ENCODE peak calls at places on chromosomes 4 and X, in seven cellular contexts. One of them, this sample, is unnamed.
A peak's percentile ranks its signal among the peaks of the same experiment; 100 is the strongest.

GRCh38 chr4:2295535-2296442 is 33.9 kb upstream of the MXD4 start:
- DNase-seq in endothelial cell: no peak
- DNase-seq in A549: no peak
- DNase-seq in kidney epithelial cell: no peak
- DNase-seq in fibroblast of lung: no peak
- DNase-seq in fibroblast of mammary gland: no peak
- DNase-seq in OCI-LY7: no peak
- DNase-seq in this sample: no peak

GRCh38 chrX:80751456-80751855 is 58.2 kb downstream of the BRWD3 start:
- DNase-seq in endothelial cell: no peak
- DNase-seq in A549: no peak
- DNase-seq in kidney epithelial cell: no peak
- DNase-seq in fibroblast of lung: no peak
- DNase-seq in fibroblast of mammary gland: no peak
- DNase-seq in OCI-LY7: no peak
- DNase-seq in this sample: no peak

GRCh38 chr4:116361782-116362181 is 723.6 kb downstream of the TRAM1L1 start:
- DNase-seq in endothelial cell: no peak
- DNase-seq in A549: no peak
- DNase-seq in kidney epithelial cell: no peak
- DNase-seq in fibroblast of lung: no peak
- DNase-seq in fibroblast of mammary gland: no peak
- DNase-seq in OCI-LY7: no peak
- DNase-seq in this sample: no peak

GRCh38 chr4:6499241-6499605 is 26.8 kb upstream of the PPP2R2C start:
- DNase-seq in endothelial cell: no peak
- DNase-seq in A549: no peak
- DNase-seq in kidney epithelial cell: no peak
- DNase-seq in fibroblast of lung: no peak
- DNase-seq in fibroblast of mammary gland: no peak
- DNase-seq in OCI-LY7: no peak
- DNase-seq in this sample: no peak

GRCh38 chr4:1192091-1192492 is 19.7 kb upstream of the SPON2 start:
- DNase-seq in endothelial cell: no peak
- DNase-seq in A549: peak; percentile 80
- DNase-seq in kidney epithelial cell: peak; percentile 89
- DNase-seq in fibroblast of lung: peak; percentile 98
- DNase-seq in fibroblast of mammary gland: peak; percentile 99
- DNase-seq in OCI-LY7: no peak
- DNase-seq in this sample: peak; percentile 44

GRCh38 chr4:141668200-141668599 is 31.8 kb downstream of the IL15 start:
- DNase-seq in endothelial cell: no peak
- DNase-seq in A549: no peak
- DNase-seq in kidney epithelial cell: no peak
- DNase-seq in fibroblast of lung: no peak
- DNase-seq in fibroblast of mammary gland: peak; percentile 22
- DNase-seq in OCI-LY7: no peak
- DNase-seq in this sample: no peak

GRCh38 chrX:13412208-13412600 is 92.4 kb upstream of the ATXN3L start:
- DNase-seq in endothelial cell: no peak
- DNase-seq in A549: no peak
- DNase-seq in kidney epithelial cell: no peak
- DNase-seq in fibroblast of lung: no peak
- DNase-seq in fibroblast of mammary gland: no peak
- DNase-seq in OCI-LY7: no peak
- DNase-seq in this sample: no peak

GRCh38 chrX:137882960-137883359 is 317.0 kb downstream of the ZIC3 start:
- DNase-seq in endothelial cell: no peak
- DNase-seq in A549: no peak
- DNase-seq in kidney epithelial cell: no peak
- DNase-seq in fibroblast of lung: no peak
- DNase-seq in fibroblast of mammary gland: no peak
- DNase-seq in OCI-LY7: no peak
- DNase-seq in this sample: no peak

GRCh38 chrX:14095702-14096101 is 66.0 kb upstream of the GEMIN8 start:
- DNase-seq in endothelial cell: peak; percentile 33
- DNase-seq in A549: no peak
- DNase-seq in kidney epithelial cell: peak; percentile 7
- DNase-seq in fibroblast of lung: peak; percentile 57
- DNase-seq in fibroblast of mammary gland: peak; percentile 69
- DNase-seq in OCI-LY7: peak; percentile 62
- DNase-seq in this sample: no peak

GRCh38 chr4:113288691-113289090 is 239.2 kb downstream of the ANK2 start:
- DNase-seq in endothelial cell: no peak
- DNase-seq in A549: no peak
- DNase-seq in kidney epithelial cell: no peak
- DNase-seq in fibroblast of lung: peak; percentile 14
- DNase-seq in fibroblast of mammary gland: no peak
- DNase-seq in OCI-LY7: no peak
- DNase-seq in this sample: no peak

DNA sequence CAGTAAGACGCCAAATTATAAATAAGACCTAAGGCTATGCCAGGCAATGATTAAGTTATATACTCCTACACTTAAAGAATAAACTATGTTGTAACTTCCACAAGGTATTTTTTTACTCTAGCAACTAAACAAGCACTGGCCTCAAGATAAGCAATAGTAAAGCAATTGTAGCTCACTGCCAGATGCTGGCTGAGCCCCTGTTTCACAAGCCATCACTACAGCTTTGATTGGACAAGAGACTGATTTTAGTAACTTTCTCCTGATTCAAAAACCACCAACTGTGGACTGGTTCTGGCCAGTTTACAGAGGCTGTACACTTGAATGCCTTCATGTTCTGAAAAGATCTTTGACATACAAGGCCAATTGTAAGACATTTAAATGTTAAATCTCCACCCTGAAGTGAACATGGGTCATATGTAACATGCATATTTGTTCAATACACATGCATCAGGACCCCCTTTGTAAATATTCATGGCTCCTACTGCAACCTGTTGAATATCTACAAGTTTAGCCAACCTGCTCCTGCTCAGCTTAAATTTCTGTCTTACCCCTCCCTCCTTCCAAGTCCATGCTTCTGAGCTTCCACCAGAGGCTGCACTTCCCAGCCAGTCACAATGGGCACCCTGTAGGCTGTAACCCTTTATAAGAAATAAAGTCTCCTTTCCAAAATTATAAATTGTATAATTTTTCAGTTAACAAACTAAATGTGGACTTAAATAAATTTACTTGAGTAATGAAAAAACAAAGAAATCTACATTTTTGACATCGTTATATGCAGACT is 423.6 kb downstream of the ANKRD50 start:
- DNase-seq in endothelial cell: no peak
- DNase-seq in A549: no peak
- DNase-seq in kidney epithelial cell: no peak
- DNase-seq in fibroblast of lung: peak; percentile 3
- DNase-seq in fibroblast of mammary gland: no peak
- DNase-seq in OCI-LY7: no peak
- DNase-seq in this sample: no peak
- TF ChIP-seq CTCF in endothelial cell: no peak
- TF ChIP-seq CTCF in A549: no peak
- TF ChIP-seq CTCF in kidney epithelial cell: no peak
- TF ChIP-seq CTCF in fibroblast of lung: no peak
- TF ChIP-seq CTCF in fibroblast of mammary gland: no peak
- TF ChIP-seq CTCF in OCI-LY7: no peak
- TF ChIP-seq CTCF in this sample: no peak

GRCh38 chrX:51494409-51494808 is 2.0 kb downstream of the NUDT11 start:
- DNase-seq in endothelial cell: no peak
- DNase-seq in A549: no peak
- DNase-seq in kidney epithelial cell: no peak
- DNase-seq in fibroblast of lung: peak; percentile 19
- DNase-seq in fibroblast of mammary gland: peak; percentile 19
- DNase-seq in OCI-LY7: peak; percentile 25
- DNase-seq in this sample: no peak
- TF ChIP-seq CTCF in endothelial cell: no peak
- TF ChIP-seq CTCF in A549: peak; percentile 26
- TF ChIP-seq CTCF in kidney epithelial cell: peak; percentile 11
- TF ChIP-seq CTCF in fibroblast of lung: peak; percentile 19
- TF ChIP-seq CTCF in fibroblast of mammary gland: peak; percentile 36
- TF ChIP-seq CTCF in OCI-LY7: peak; percentile 71
- TF ChIP-seq CTCF in this sample: no peak

GRCh38 chrX:53188763-53189162 is 36.2 kb downstream of the KDM5C start:
- DNase-seq in endothelial cell: no peak
- DNase-seq in A549: no peak
- DNase-seq in kidney epithelial cell: no peak
- DNase-seq in fibroblast of lung: no peak
- DNase-seq in fibroblast of mammary gland: peak; percentile 18
- DNase-seq in OCI-LY7: no peak
- DNase-seq in this sample: no peak

GRCh38 chrX:53186363-53186762 is 38.6 kb downstream of the KDM5C start:
- DNase-seq in endothelial cell: no peak
- DNase-seq in A549: no peak
- DNase-seq in kidney epithelial cell: peak; percentile 69
- DNase-seq in fibroblast of lung: no peak
- DNase-seq in fibroblast of mammary gland: peak; percentile 25
- DNase-seq in OCI-LY7: no peak
- DNase-seq in this sample: no peak

GRCh38 chrX:53194308-53194707 is 30.7 kb downstream of the KDM5C start:
- DNase-seq in endothelial cell: no peak
- DNase-seq in A549: no peak
- DNase-seq in kidney epithelial cell: no peak
- DNase-seq in fibroblast of lung: no peak
- DNase-seq in fibroblast of mammary gland: no peak
- DNase-seq in OCI-LY7: no peak
- DNase-seq in this sample: no peak

GRCh38 chrX:53193093-53193492 is 31.9 kb downstream of the KDM5C start:
- DNase-seq in endothelial cell: no peak
- DNase-seq in A549: no peak
- DNase-seq in kidney epithelial cell: no peak
- DNase-seq in fibroblast of lung: no peak
- DNase-seq in fibroblast of mammary gland: no peak
- DNase-seq in OCI-LY7: no peak
- DNase-seq in this sample: no peak

GRCh38 chrX:53190363-53190960 is 34.5 kb downstream of the KDM5C start:
- DNase-seq in endothelial cell: peak; percentile 9
- DNase-seq in A549: no peak
- DNase-seq in kidney epithelial cell: no peak
- DNase-seq in fibroblast of lung: no peak
- DNase-seq in fibroblast of mammary gland: peak; percentile 11
- DNase-seq in OCI-LY7: peak; percentile 12
- DNase-seq in this sample: no peak
- TF ChIP-seq CTCF in endothelial cell: no peak
- TF ChIP-seq CTCF in A549: peak; percentile 13
- TF ChIP-seq CTCF in kidney epithelial cell: peak; percentile 16
- TF ChIP-seq CTCF in fibroblast of lung: no peak
- TF ChIP-seq CTCF in fibroblast of mammary gland: peak; percentile 29
- TF ChIP-seq CTCF in OCI-LY7: peak; percentile 65
- TF ChIP-seq CTCF in this sample: no peak

DNA sequence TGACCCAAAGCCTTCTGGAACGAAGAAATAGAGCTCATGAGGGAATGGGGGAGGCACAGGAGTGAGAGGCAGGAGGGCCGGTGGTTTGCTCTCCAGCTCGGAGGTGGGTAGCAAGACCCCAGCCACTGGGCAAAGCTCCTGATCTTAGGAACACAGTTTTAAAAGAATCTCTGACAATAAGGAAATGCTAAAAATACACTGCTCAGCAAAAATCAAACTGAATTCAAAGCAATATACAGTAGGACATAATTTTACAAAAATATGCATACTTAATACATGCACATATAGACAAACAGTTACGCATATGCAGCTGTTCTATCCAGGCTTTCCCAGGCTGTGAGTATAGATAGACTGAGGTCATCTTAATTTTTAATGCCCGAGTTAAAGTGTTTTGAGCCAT is 6.8 kb downstream of the GPR50 start:
- DNase-seq in endothelial cell: no peak
- DNase-seq in A549: no peak
- DNase-seq in kidney epithelial cell: no peak
- DNase-seq in fibroblast of lung: no peak
- DNase-seq in fibroblast of mammary gland: no peak
- DNase-seq in OCI-LY7: no peak
- DNase-seq in this sample: no peak
- TF ChIP-seq CTCF in endothelial cell: no peak
- TF ChIP-seq CTCF in A549: no peak
- TF ChIP-seq CTCF in kidney epithelial cell: no peak
- TF ChIP-seq CTCF in fibroblast of lung: no peak
- TF ChIP-seq CTCF in fibroblast of mammary gland: no peak
- TF ChIP-seq CTCF in OCI-LY7: no peak
- TF ChIP-seq CTCF in this sample: no peak

GRCh38 chr4:74768857-74769525 is 25.3 kb downstream of the BTC start:
- DNase-seq in endothelial cell: no peak
- DNase-seq in A549: peak; percentile 5
- DNase-seq in kidney epithelial cell: peak; percentile 37
- DNase-seq in fibroblast of lung: peak; percentile 73
- DNase-seq in fibroblast of mammary gland: peak; percentile 89
- DNase-seq in OCI-LY7: no peak
- DNase-seq in this sample: no peak
- TF ChIP-seq CTCF in endothelial cell: no peak
- TF ChIP-seq CTCF in A549: no peak
- TF ChIP-seq CTCF in kidney epithelial cell: no peak
- TF ChIP-seq CTCF in fibroblast of lung: no peak
- TF ChIP-seq CTCF in fibroblast of mammary gland: no peak
- TF ChIP-seq CTCF in OCI-LY7: no peak
- TF ChIP-seq CTCF in this sample: no peak

GRCh38 chrX:111823068-111823467 is 52.9 kb upstream of the TRPC5OS start:
- DNase-seq in endothelial cell: peak; percentile 47
- DNase-seq in A549: peak; percentile 9
- DNase-seq in kidney epithelial cell: no peak
- DNase-seq in fibroblast of lung: no peak
- DNase-seq in fibroblast of mammary gland: no peak
- DNase-seq in OCI-LY7: no peak
- DNase-seq in this sample: no peak
- TF ChIP-seq CTCF in endothelial cell: peak; percentile 52
- TF ChIP-seq CTCF in A549: no peak
- TF ChIP-seq CTCF in kidney epithelial cell: peak; percentile 57
- TF ChIP-seq CTCF in fibroblast of lung: no peak
- TF ChIP-seq CTCF in fibroblast of mammary gland: peak; percentile 30
- TF ChIP-seq CTCF in OCI-LY7: peak; percentile 60
- TF ChIP-seq CTCF in this sample: no peak

GRCh38 chr4:55733874-55734437 is 85.6 kb upstream of the EXOC1L start:
- DNase-seq in endothelial cell: no peak
- DNase-seq in A549: peak; percentile 13
- DNase-seq in kidney epithelial cell: peak; percentile 42
- DNase-seq in fibroblast of lung: peak; percentile 61
- DNase-seq in fibroblast of mammary gland: peak; percentile 71
- DNase-seq in OCI-LY7: no peak
- DNase-seq in this sample: peak; percentile 58

GRCh38 chr4:55732864-55733263 is 86.7 kb upstream of the EXOC1L start:
- DNase-seq in endothelial cell: no peak
- DNase-seq in A549: no peak
- DNase-seq in kidney epithelial cell: no peak
- DNase-seq in fibroblast of lung: no peak
- DNase-seq in fibroblast of mammary gland: no peak
- DNase-seq in OCI-LY7: no peak
- DNase-seq in this sample: no peak

DNA sequence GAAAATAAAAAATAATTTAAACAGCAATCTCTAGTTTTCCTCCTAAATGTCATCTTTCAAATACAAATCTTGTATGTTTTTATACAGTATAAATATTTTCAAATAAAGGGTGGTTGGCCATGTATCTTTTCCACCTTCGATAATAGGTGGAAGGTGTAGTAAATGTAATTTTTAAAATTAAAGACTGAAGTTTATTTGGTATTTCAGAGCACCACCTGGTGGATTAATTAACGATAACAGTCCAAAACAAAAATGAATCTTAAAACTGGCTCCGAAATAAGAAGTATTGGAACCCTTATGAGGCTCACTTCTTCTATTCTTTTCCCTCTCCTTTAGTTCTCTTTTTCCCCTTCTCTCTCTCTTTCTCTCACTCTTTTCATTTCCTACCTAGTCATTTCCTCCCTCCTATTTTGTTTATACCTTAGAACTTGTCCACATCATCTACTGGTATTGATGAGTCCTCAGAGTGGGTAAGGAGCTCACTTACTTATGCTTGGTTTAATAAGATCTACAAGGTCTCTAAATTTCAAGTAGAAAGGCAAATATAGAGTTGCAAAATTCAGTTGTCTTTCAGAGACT is 82.9 kb upstream of the EXOC1L start:
- DNase-seq in endothelial cell: no peak
- DNase-seq in A549: no peak
- DNase-seq in kidney epithelial cell: no peak
- DNase-seq in fibroblast of lung: peak; percentile 19
- DNase-seq in fibroblast of mammary gland: peak; percentile 30
- DNase-seq in OCI-LY7: peak; percentile 7
- DNase-seq in this sample: no peak
- TF ChIP-seq CTCF in endothelial cell: peak; percentile 73
- TF ChIP-seq CTCF in A549: peak; percentile 55
- TF ChIP-seq CTCF in kidney epithelial cell: peak; percentile 28
- TF ChIP-seq CTCF in fibroblast of lung: peak; percentile 21
- TF ChIP-seq CTCF in fibroblast of mammary gland: peak; percentile 35
- TF ChIP-seq CTCF in OCI-LY7: peak; percentile 82
- TF ChIP-seq CTCF in this sample: no peak